ENCODE peak calls at places on chromosome 18, in seven cellular contexts. One of them, this sample, is unnamed.

GRCh38 chr18:48165104-48165866 is 234.8 kb upstream of the SMAD2 start:
- DNase-seq in IMR-90: no peak
- DNase-seq in HepG2: peak
- DNase-seq in A549: no peak
- DNase-seq in H1: no peak
- DNase-seq in K562: no peak
- DNase-seq in GM12878: no peak
- DNase-seq in this sample: no peak

GRCh38 chr18:42730272-42730671 is 385.2 kb downstream of the RIT2 start:
- DNase-seq in K562: no peak
- DNase-seq in A549: no peak
- DNase-seq in GM12878: no peak
- DNase-seq in IMR-90: no peak
- DNase-seq in HepG2: no peak
- DNase-seq in H1: no peak
- DNase-seq in this sample: no peak

GRCh38 chr18:35095983-35096676 is 54.9 kb downstream of the MAPRE2 start:
- DNase-seq in GM12878: peak
- DNase-seq in H1: no peak
- DNase-seq in HepG2: no peak
- DNase-seq in K562: no peak
- DNase-seq in IMR-90: peak
- DNase-seq in A549: no peak
- DNase-seq in this sample: no peak

GRCh38 chr18:7684357-7684756 is 117.2 kb downstream of the PTPRM start:
- DNase-seq in H1: no peak
- DNase-seq in K562: no peak
- DNase-seq in HepG2: no peak
- DNase-seq in A549: no peak
- DNase-seq in IMR-90: no peak
- DNase-seq in GM12878: no peak
- DNase-seq in this sample: no peak

GRCh38 chr18:70491734-70492348 is 203.0 kb downstream of the SOCS6 start:
- DNase-seq in HepG2: peak
- DNase-seq in H1: no peak
- DNase-seq in IMR-90: peak
- DNase-seq in K562: peak
- DNase-seq in GM12878: no peak
- DNase-seq in A549: peak
- DNase-seq in this sample: peak

GRCh38 chr18:60188943-60189342 is 183.6 kb downstream of the MC4R start:
- DNase-seq in H1: no peak
- DNase-seq in K562: no peak
- DNase-seq in A549: no peak
- DNase-seq in IMR-90: no peak
- DNase-seq in GM12878: no peak
- DNase-seq in HepG2: no peak
- DNase-seq in this sample: no peak

GRCh38 chr18:2111456-2111855 is 459.8 kb downstream of the METTL4 start:
- DNase-seq in IMR-90: no peak
- DNase-seq in H1: no peak
- DNase-seq in HepG2: no peak
- DNase-seq in GM12878: no peak
- DNase-seq in A549: no peak
- DNase-seq in K562: no peak
- DNase-seq in this sample: no peak

GRCh38 chr18:51621103-51621969 is 423.9 kb upstream of the MEX3C start:
- DNase-seq in HepG2: peak
- DNase-seq in IMR-90: no peak
- DNase-seq in H1: peak
- DNase-seq in K562: peak
- DNase-seq in A549: peak
- DNase-seq in GM12878: peak
- DNase-seq in this sample: peak

GRCh38 chr18:79384834-79385233 is 10.9 kb upstream of the NFATC1 start:
- DNase-seq in K562: no peak
- DNase-seq in HepG2: no peak
- DNase-seq in H1: no peak
- DNase-seq in A549: no peak
- DNase-seq in GM12878: no peak
- DNase-seq in IMR-90: no peak
- DNase-seq in this sample: no peak

GRCh38 chr18:11251229-11251890 is 102.0 kb upstream of the PIEZO2 start:
- DNase-seq in GM12878: no peak
- DNase-seq in H1: no peak
- DNase-seq in K562: no peak
- DNase-seq in A549: no peak
- DNase-seq in HepG2: no peak
- DNase-seq in IMR-90: peak
- DNase-seq in this sample: no peak

GRCh38 chr18:39561136-39561535 is 1995.5 kb upstream of the CELF4 start:
- DNase-seq in H1: no peak
- DNase-seq in A549: no peak
- DNase-seq in IMR-90: no peak
- DNase-seq in GM12878: no peak
- DNase-seq in HepG2: no peak
- DNase-seq in K562: no peak
- DNase-seq in this sample: no peak

GRCh38 chr18:24063121-24063731 is 48.7 kb downstream of the TTC39C start:
- DNase-seq in A549: peak
- DNase-seq in K562: no peak
- DNase-seq in IMR-90: peak
- DNase-seq in GM12878: no peak
- DNase-seq in HepG2: peak
- DNase-seq in H1: no peak
- DNase-seq in this sample: peak

GRCh38 chr18:28269750-28270149 is 92.8 kb upstream of the CDH2 start:
- DNase-seq in K562: no peak
- DNase-seq in A549: no peak
- DNase-seq in IMR-90: no peak
- DNase-seq in H1: no peak
- DNase-seq in HepG2: no peak
- DNase-seq in GM12878: no peak
- DNase-seq in this sample: no peak

GRCh38 chr18:75208055-75208835 is 694 bp downstream of the PTGR3 start:
- DNase-seq in H1: no peak
- DNase-seq in HepG2: peak
- DNase-seq in GM12878: no peak
- DNase-seq in IMR-90: peak
- DNase-seq in K562: peak
- DNase-seq in A549: no peak
- DNase-seq in this sample: no peak

GRCh38 chr18:23134780-23135678 is at the start of gene CABLES1:
- DNase-seq in IMR-90: peak
- DNase-seq in K562: peak
- DNase-seq in GM12878: no peak
- DNase-seq in A549: peak
- DNase-seq in H1: no peak
- DNase-seq in HepG2: peak
- DNase-seq in this sample: no peak

GRCh38 chr18:65091737-65092329 is 659.0 kb upstream of the CDH7 start:
- DNase-seq in K562: peak
- DNase-seq in A549: no peak
- DNase-seq in H1: peak
- DNase-seq in IMR-90: peak
- DNase-seq in GM12878: no peak
- DNase-seq in HepG2: peak
- DNase-seq in this sample: no peak

GRCh38 chr18:21843340-21843739 is 102.7 kb downstream of the MIB1 start:
- DNase-seq in H1: no peak
- DNase-seq in GM12878: no peak
- DNase-seq in HepG2: no peak
- DNase-seq in K562: no peak
- DNase-seq in IMR-90: no peak
- DNase-seq in A549: no peak
- DNase-seq in this sample: no peak

GRCh38 chr18:22347624-22348511 is 69.8 kb downstream of the CTAGE1 start:
- DNase-seq in IMR-90: peak
- DNase-seq in H1: no peak
- DNase-seq in K562: no peak
- DNase-seq in GM12878: no peak
- DNase-seq in A549: no peak
- DNase-seq in HepG2: no peak
- DNase-seq in this sample: no peak

GRCh38 chr18:41761329-41762028 is 193.6 kb upstream of the PIK3C3 start:
- DNase-seq in K562: no peak
- DNase-seq in GM12878: no peak
- DNase-seq in A549: peak
- DNase-seq in IMR-90: peak
- DNase-seq in HepG2: no peak
- DNase-seq in H1: no peak
- DNase-seq in this sample: no peak

GRCh38 chr18:26417190-26417589 is 131.2 kb downstream of the KCTD1 start:
- DNase-seq in GM12878: no peak
- DNase-seq in K562: peak
- DNase-seq in H1: no peak
- DNase-seq in HepG2: no peak
- DNase-seq in A549: no peak
- DNase-seq in IMR-90: no peak
- DNase-seq in this sample: no peak

GRCh38 chr18:396571-396970 is 103.9 kb downstream of the COLEC12 start:
- DNase-seq in IMR-90: no peak
- DNase-seq in HepG2: no peak
- DNase-seq in A549: no peak
- DNase-seq in GM12878: no peak
- DNase-seq in H1: no peak
- DNase-seq in K562: no peak
- DNase-seq in this sample: no peak

GRCh38 chr18:69483574-69483973 is 82.9 kb downstream of the DOK6 start:
- DNase-seq in HepG2: no peak
- DNase-seq in GM12878: no peak
- DNase-seq in H1: no peak
- DNase-seq in K562: no peak
- DNase-seq in IMR-90: no peak
- DNase-seq in A549: no peak
- DNase-seq in this sample: no peak

GRCh38 chr18:62732631-62733030 is 17.3 kb downstream of the PHLPP1 start:
- DNase-seq in IMR-90: no peak
- DNase-seq in H1: no peak
- DNase-seq in K562: no peak
- DNase-seq in A549: no peak
- DNase-seq in HepG2: no peak
- DNase-seq in GM12878: no peak
- DNase-seq in this sample: no peak

GRCh38 chr18:22604986-22605421 is 187.3 kb upstream of the CTAGE1 start:
- DNase-seq in A549: no peak
- DNase-seq in K562: no peak
- DNase-seq in HepG2: no peak
- DNase-seq in IMR-90: no peak
- DNase-seq in GM12878: no peak
- DNase-seq in H1: no peak
- DNase-seq in this sample: no peak

GRCh38 chr18:2881088-2881487 is 34.3 kb downstream of the EMILIN2 start:
- DNase-seq in K562: no peak
- DNase-seq in IMR-90: peak
- DNase-seq in HepG2: no peak
- DNase-seq in GM12878: no peak
- DNase-seq in A549: no peak
- DNase-seq in H1: no peak
- DNase-seq in this sample: no peak

GRCh38 chr18:55665506-55665905 is 77.5 kb upstream of the TCF4 start:
- DNase-seq in IMR-90: no peak
- DNase-seq in K562: no peak
- DNase-seq in A549: no peak
- DNase-seq in GM12878: no peak
- DNase-seq in HepG2: no peak
- DNase-seq in H1: no peak
- DNase-seq in this sample: no peak
- TF ChIP-seq CEBPB in IMR-90: no peak
- TF ChIP-seq CEBPB in K562: no peak
- TF ChIP-seq CEBPB in A549: no peak
- TF ChIP-seq CEBPB in GM12878: no peak
- TF ChIP-seq CEBPB in HepG2: no peak
- TF ChIP-seq CEBPB in H1: no peak
- TF ChIP-seq CEBPB in this sample: no peak

DNA sequence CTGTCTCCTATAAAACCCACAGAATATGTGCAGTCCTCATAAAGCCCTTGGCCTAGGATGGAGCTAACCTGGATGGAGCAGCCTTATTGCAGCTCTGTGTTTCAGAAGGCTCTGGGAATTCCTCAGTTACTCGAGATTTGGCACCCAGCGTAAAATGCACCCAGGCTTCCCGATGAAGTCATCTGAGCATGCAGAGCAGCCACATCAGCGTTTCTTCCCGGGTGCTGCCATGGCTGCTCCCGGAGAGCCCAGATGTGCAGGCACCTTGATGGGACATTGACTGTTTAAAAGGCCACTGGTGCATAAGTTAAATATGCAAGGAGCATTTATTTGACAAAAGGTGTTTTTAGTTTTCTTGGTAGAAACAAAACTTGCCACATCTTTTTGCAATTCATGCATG is 115.2 kb downstream of the MBP start:
- DNase-seq in IMR-90: no peak
- DNase-seq in A549: no peak
- DNase-seq in HepG2: no peak
- DNase-seq in GM12878: no peak
- DNase-seq in H1: no peak
- DNase-seq in K562: no peak
- DNase-seq in this sample: no peak
- TF ChIP-seq CEBPB in IMR-90: no peak
- TF ChIP-seq CEBPB in A549: no peak
- TF ChIP-seq CEBPB in HepG2: no peak
- TF ChIP-seq CEBPB in GM12878: no peak
- TF ChIP-seq CEBPB in H1: no peak
- TF ChIP-seq CEBPB in K562: no peak
- TF ChIP-seq CEBPB in this sample: no peak

GRCh38 chr18:46868171-46868921 is 49.0 kb downstream of the PIAS2 start:
- DNase-seq in GM12878: no peak
- DNase-seq in IMR-90: no peak
- DNase-seq in K562: no peak
- DNase-seq in A549: no peak
- DNase-seq in H1: no peak
- DNase-seq in HepG2: no peak
- DNase-seq in this sample: no peak
- TF ChIP-seq CEBPB in GM12878: no peak
- TF ChIP-seq CEBPB in IMR-90: no peak
- TF ChIP-seq CEBPB in K562: no peak
- TF ChIP-seq CEBPB in A549: no peak
- TF ChIP-seq CEBPB in H1: no peak
- TF ChIP-seq CEBPB in HepG2: no peak
- TF ChIP-seq CEBPB in this sample: no peak

GRCh38 chr18:36530676-36531405 is 233.3 kb downstream of the FHOD3 start:
- DNase-seq in GM12878: no peak
- DNase-seq in H1: no peak
- DNase-seq in A549: no peak
- DNase-seq in K562: no peak
- DNase-seq in HepG2: no peak
- DNase-seq in IMR-90: no peak
- DNase-seq in this sample: no peak
- TF ChIP-seq CEBPB in GM12878: no peak
- TF ChIP-seq CEBPB in H1: no peak
- TF ChIP-seq CEBPB in A549: no peak
- TF ChIP-seq CEBPB in K562: no peak
- TF ChIP-seq CEBPB in HepG2: no peak
- TF ChIP-seq CEBPB in IMR-90: no peak
- TF ChIP-seq CEBPB in this sample: no peak

GRCh38 chr18:10072659-10073309 is 159.0 kb downstream of the VAPA start:
- DNase-seq in HepG2: no peak
- DNase-seq in K562: no peak
- DNase-seq in A549: no peak
- DNase-seq in H1: no peak
- DNase-seq in GM12878: no peak
- DNase-seq in IMR-90: peak
- DNase-seq in this sample: no peak
- TF ChIP-seq CEBPB in HepG2: no peak
- TF ChIP-seq CEBPB in K562: no peak
- TF ChIP-seq CEBPB in A549: no peak
- TF ChIP-seq CEBPB in H1: no peak
- TF ChIP-seq CEBPB in GM12878: no peak
- TF ChIP-seq CEBPB in IMR-90: peak
- TF ChIP-seq CEBPB in this sample: no peak